ENCODE peak calls at places on chromosome 14, in seven cellular contexts. D, F, A, S, Q, X and B are unnamed samples.

GRCh38 chr14:68512088-68512487 is 280.8 kb downstream of the ZFP36L1 start:
- DNase-seq in Q (no peak), S (no peak), F (no peak), X (no peak), D (no peak), A (no peak), B (no peak)

GRCh38 chr14:91048256-91048655 is 12.2 kb downstream of the RPS6KA5 start:
- DNase-seq in S (no peak), Q (no peak), A (no peak), F (no peak), X (no peak), D (no peak), B (no peak)

GRCh38 chr14:32933623-32933942 is 5.1 kb upstream of the NPAS3 start:
- DNase-seq in F (no peak), D (no peak), A (peak), Q (no peak), X (no peak), S (peak), B (no peak)

GRCh38 chr14:58626441-58626840 is 11.3 kb upstream of the DACT1 start:
- DNase-seq in S (no peak), Q (no peak), X (no peak), F (no peak), D (no peak), A (peak), B (no peak)

GRCh38 chr14:48622980-48623379 is 947.6 kb upstream of the MDGA2 start:
- DNase-seq in X (no peak), D (no peak), F (no peak), Q (no peak), A (no peak), S (no peak), B (no peak)

GRCh38 chr14:23132970-23133369 is 13.9 kb upstream of the CEBPE start:
- DNase-seq in F (no peak), Q (no peak), D (no peak), S (no peak), X (no peak), A (no peak), B (no peak)

GRCh38 chr14:36241183-36241582 is 64.7 kb upstream of the PTCSC3 start:
- DNase-seq in D (no peak), Q (no peak), F (no peak), S (no peak), X (no peak), A (no peak), B (peak)

GRCh38 chr14:50785506-50786063 is 45.4 kb downstream of the NIN start:
- DNase-seq in X (no peak), D (no peak), F (no peak), S (peak), Q (no peak), A (no peak), B (no peak)

GRCh38 chr14:69662636-69663321 is 51.4 kb downstream of the SUSD6 start:
- DNase-seq in D (no peak), X (no peak), F (no peak), A (no peak), Q (no peak), S (peak), B (no peak)

GRCh38 chr14:35420036-35420811 is 15.7 kb upstream of the NFKBIA start:
- DNase-seq in X (no peak), F (no peak), D (no peak), S (peak), Q (no peak), A (peak), B (no peak)

GRCh38 chr14:75553157-75553556 is 25.3 kb upstream of the FLVCR2 start:
- DNase-seq in S (no peak), A (no peak), D (no peak), X (no peak), Q (no peak), F (no peak), B (no peak)

GRCh38 chr14:98937712-98938505 is 334.1 kb downstream of the BCL11B start:
- DNase-seq in X (no peak), A (peak), F (no peak), D (no peak), Q (no peak), S (no peak), B (no peak)

GRCh38 chr14:32697704-32698103 is 241.0 kb upstream of the NPAS3 start:
- DNase-seq in F (no peak), D (no peak), S (peak), X (no peak), Q (no peak), A (peak), B (no peak)

GRCh38 chr14:97713023-97713422 is 915.8 kb downstream of the VRK1 start:
- DNase-seq in A (peak), F (no peak), S (peak), X (no peak), Q (no peak), D (no peak), B (no peak)